ENCODE peak calls at places on chromosome 12, in five cellular contexts. One of them, this sample, is unnamed.
A peak's percentile ranks its signal among the peaks of the same experiment; 100 is the strongest.

GRCh38 chr12:111196532-111196931 is 172.4 kb downstream of the PHETA1 start:
- DNase-seq in MCF 10A: no peak
- DNase-seq in tibial nerve: peak; percentile 20
- DNase-seq in AG10803: no peak
- DNase-seq in A549: no peak
- DNase-seq in this sample: no peak

GRCh38 chr12:132597333-132598283 is 12.8 kb downstream of the LRCOL1 start:
- DNase-seq in MCF 10A: no peak
- DNase-seq in tibial nerve: no peak
- DNase-seq in AG10803: peak; percentile 70
- DNase-seq in A549: peak; percentile 74
- DNase-seq in this sample: no peak

GRCh38 chr12:104490850-104491249 is 34.1 kb downstream of the CHST11 start:
- DNase-seq in MCF 10A: no peak
- DNase-seq in tibial nerve: no peak
- DNase-seq in AG10803: no peak
- DNase-seq in A549: no peak
- DNase-seq in this sample: no peak

GRCh38 chr12:66688836-66689439 is 10.1 kb upstream of the GRIP1 start:
- DNase-seq in MCF 10A: peak; percentile 66
- DNase-seq in tibial nerve: no peak
- DNase-seq in AG10803: peak; percentile 18
- DNase-seq in A549: peak; percentile 71
- DNase-seq in this sample: peak; percentile 58

GRCh38 chr12:58416211-58416610 is 474.8 kb downstream of the ATP23 start:
- DNase-seq in MCF 10A: peak; percentile 38
- DNase-seq in tibial nerve: no peak
- DNase-seq in AG10803: peak; percentile 94
- DNase-seq in A549: peak; percentile 57
- DNase-seq in this sample: peak; percentile 49

GRCh38 chr12:128966411-128966810 is 113.1 kb downstream of the GLT1D1 start:
- DNase-seq in MCF 10A: no peak
- DNase-seq in tibial nerve: no peak
- DNase-seq in AG10803: no peak
- DNase-seq in A549: no peak
- DNase-seq in this sample: no peak

GRCh38 chr12:31947971-31948370 is 11.2 kb upstream of the RESF1 start:
- DNase-seq in MCF 10A: no peak
- DNase-seq in tibial nerve: no peak
- DNase-seq in AG10803: no peak
- DNase-seq in A549: no peak
- DNase-seq in this sample: no peak

GRCh38 chr12:49274396-49275069 is 9.7 kb downstream of the TUBA1C start:
- DNase-seq in MCF 10A: no peak
- DNase-seq in tibial nerve: no peak
- DNase-seq in AG10803: no peak
- DNase-seq in A549: no peak
- DNase-seq in this sample: no peak

GRCh38 chr12:76554411-76555225 is 5.0 kb downstream of the OSBPL8 start:
- DNase-seq in MCF 10A: no peak
- DNase-seq in tibial nerve: no peak
- DNase-seq in AG10803: no peak
- DNase-seq in A549: no peak
- DNase-seq in this sample: no peak

GRCh38 chr12:132560421-132560830 is 50.0 kb downstream of the LRCOL1 start:
- DNase-seq in MCF 10A: no peak
- DNase-seq in tibial nerve: no peak
- DNase-seq in AG10803: no peak
- DNase-seq in A549: peak; percentile 39
- DNase-seq in this sample: no peak

GRCh38 chr12:95694148-95694547 is 96.4 kb downstream of the NTN4 start:
- DNase-seq in MCF 10A: no peak
- DNase-seq in tibial nerve: no peak
- DNase-seq in AG10803: no peak
- DNase-seq in A549: no peak
- DNase-seq in this sample: peak; percentile 5

GRCh38 chr12:27396416-27396815 is 50.1 kb upstream of the SMCO2 start:
- DNase-seq in MCF 10A: no peak
- DNase-seq in tibial nerve: no peak
- DNase-seq in AG10803: no peak
- DNase-seq in A549: no peak
- DNase-seq in this sample: no peak

GRCh38 chr12:113424915-113425823 is 3.0 kb downstream of the SDSL start:
- DNase-seq in MCF 10A: peak; percentile 54
- DNase-seq in tibial nerve: peak; percentile 56
- DNase-seq in AG10803: peak; percentile 57
- DNase-seq in A549: peak; percentile 76
- DNase-seq in this sample: peak; percentile 18

GRCh38 chr12:49889361-49890095 is 14.2 kb downstream of the FAIM2 start:
- DNase-seq in MCF 10A: no peak
- DNase-seq in tibial nerve: no peak
- DNase-seq in AG10803: no peak
- DNase-seq in A549: no peak
- DNase-seq in this sample: no peak

GRCh38 chr12:84497819-84498218 is 414.8 kb downstream of the SLC6A15 start:
- DNase-seq in MCF 10A: peak; percentile 46
- DNase-seq in tibial nerve: no peak
- DNase-seq in AG10803: no peak
- DNase-seq in A549: peak; percentile 35
- DNase-seq in this sample: no peak

GRCh38 chr12:11517080-11517479 is 121.7 kb upstream of the PRB2 start:
- DNase-seq in MCF 10A: no peak
- DNase-seq in tibial nerve: no peak
- DNase-seq in AG10803: no peak
- DNase-seq in A549: no peak
- DNase-seq in this sample: no peak

GRCh38 chr12:96448287-96448686 is 41.1 kb upstream of the CFAP54 start:
- DNase-seq in MCF 10A: peak; percentile 30
- DNase-seq in tibial nerve: no peak
- DNase-seq in AG10803: no peak
- DNase-seq in A549: no peak
- DNase-seq in this sample: peak; percentile 89

GRCh38 chr12:127401005-127401404 is 866.0 kb upstream of the TMEM132C start:
- DNase-seq in MCF 10A: no peak
- DNase-seq in tibial nerve: no peak
- DNase-seq in AG10803: peak; percentile 57
- DNase-seq in A549: no peak
- DNase-seq in this sample: no peak

GRCh38 chr12:14403711-14404164 is 38.3 kb downstream of the ATF7IP start:
- DNase-seq in MCF 10A: peak; percentile 69
- DNase-seq in tibial nerve: no peak
- DNase-seq in AG10803: peak; percentile 80
- DNase-seq in A549: peak; percentile 30
- DNase-seq in this sample: peak; percentile 61

GRCh38 chr12:106736051-106736957 is 38.2 kb upstream of the RIC8B start:
- DNase-seq in MCF 10A: no peak
- DNase-seq in tibial nerve: no peak
- DNase-seq in AG10803: no peak
- DNase-seq in A549: peak; percentile 58
- DNase-seq in this sample: peak; percentile 7

GRCh38 chr12:55974308-55974724 is 438 bp downstream of the RAB5B start:
- DNase-seq in MCF 10A: peak; percentile 47
- DNase-seq in tibial nerve: no peak
- DNase-seq in AG10803: peak; percentile 45
- DNase-seq in A549: peak; percentile 56
- DNase-seq in this sample: peak; percentile 43

GRCh38 chr12:111268738-111269572 is 99.9 kb downstream of the PHETA1 start:
- DNase-seq in MCF 10A: peak; percentile 14
- DNase-seq in tibial nerve: no peak
- DNase-seq in AG10803: no peak
- DNase-seq in A549: no peak
- DNase-seq in this sample: no peak

GRCh38 chr12:104410786-104411185 is 46.0 kb upstream of the CHST11 start:
- DNase-seq in MCF 10A: no peak
- DNase-seq in tibial nerve: no peak
- DNase-seq in AG10803: peak; percentile 15
- DNase-seq in A549: no peak
- DNase-seq in this sample: peak; percentile 29

GRCh38 chr12:75720807-75721206 is 209.4 kb upstream of the KRR1 start:
- DNase-seq in MCF 10A: peak; percentile 94
- DNase-seq in tibial nerve: no peak
- DNase-seq in AG10803: no peak
- DNase-seq in A549: no peak
- DNase-seq in this sample: peak; percentile 90

GRCh38 chr12:122028165-122028591 is 6.5 kb downstream of the BCL7A start:
- DNase-seq in MCF 10A: peak; percentile 46
- DNase-seq in tibial nerve: no peak
- DNase-seq in AG10803: no peak
- DNase-seq in A549: no peak
- DNase-seq in this sample: peak; percentile 63

GRCh38 chr12:53737951-53738833 is 10.9 kb upstream of the CALCOCO1 start:
- DNase-seq in MCF 10A: no peak
- DNase-seq in tibial nerve: no peak
- DNase-seq in AG10803: no peak
- DNase-seq in A549: no peak
- DNase-seq in this sample: no peak

GRCh38 chr12:8681129-8681902 is 16.5 kb upstream of the RIMKLB start:
- DNase-seq in MCF 10A: peak; percentile 79
- DNase-seq in tibial nerve: no peak
- DNase-seq in AG10803: peak; percentile 23
- DNase-seq in A549: peak; percentile 52
- DNase-seq in this sample: peak; percentile 97

GRCh38 chr12:76864791-76865400 is 13.9 kb downstream of the CSRP2 start:
- DNase-seq in MCF 10A: no peak
- DNase-seq in tibial nerve: no peak
- DNase-seq in AG10803: no peak
- DNase-seq in A549: no peak
- DNase-seq in this sample: no peak

GRCh38 chr12:84131076-84131475 is 781.5 kb downstream of the SLC6A15 start:
- DNase-seq in MCF 10A: peak; percentile 40
- DNase-seq in tibial nerve: no peak
- DNase-seq in AG10803: peak; percentile 60
- DNase-seq in A549: peak; percentile 14
- DNase-seq in this sample: peak; percentile 69

GRCh38 chr12:92438641-92439396 is 264.0 kb upstream of the PLEKHG7 start:
- DNase-seq in MCF 10A: peak; percentile 28
- DNase-seq in tibial nerve: no peak
- DNase-seq in AG10803: peak; percentile 40
- DNase-seq in A549: no peak
- DNase-seq in this sample: no peak

GRCh38 chr12:3357950-3358525 is 133.0 kb upstream of the PRMT8 start:
- DNase-seq in MCF 10A: no peak
- DNase-seq in tibial nerve: no peak
- DNase-seq in AG10803: no peak
- DNase-seq in A549: no peak
- DNase-seq in this sample: no peak

DNA sequence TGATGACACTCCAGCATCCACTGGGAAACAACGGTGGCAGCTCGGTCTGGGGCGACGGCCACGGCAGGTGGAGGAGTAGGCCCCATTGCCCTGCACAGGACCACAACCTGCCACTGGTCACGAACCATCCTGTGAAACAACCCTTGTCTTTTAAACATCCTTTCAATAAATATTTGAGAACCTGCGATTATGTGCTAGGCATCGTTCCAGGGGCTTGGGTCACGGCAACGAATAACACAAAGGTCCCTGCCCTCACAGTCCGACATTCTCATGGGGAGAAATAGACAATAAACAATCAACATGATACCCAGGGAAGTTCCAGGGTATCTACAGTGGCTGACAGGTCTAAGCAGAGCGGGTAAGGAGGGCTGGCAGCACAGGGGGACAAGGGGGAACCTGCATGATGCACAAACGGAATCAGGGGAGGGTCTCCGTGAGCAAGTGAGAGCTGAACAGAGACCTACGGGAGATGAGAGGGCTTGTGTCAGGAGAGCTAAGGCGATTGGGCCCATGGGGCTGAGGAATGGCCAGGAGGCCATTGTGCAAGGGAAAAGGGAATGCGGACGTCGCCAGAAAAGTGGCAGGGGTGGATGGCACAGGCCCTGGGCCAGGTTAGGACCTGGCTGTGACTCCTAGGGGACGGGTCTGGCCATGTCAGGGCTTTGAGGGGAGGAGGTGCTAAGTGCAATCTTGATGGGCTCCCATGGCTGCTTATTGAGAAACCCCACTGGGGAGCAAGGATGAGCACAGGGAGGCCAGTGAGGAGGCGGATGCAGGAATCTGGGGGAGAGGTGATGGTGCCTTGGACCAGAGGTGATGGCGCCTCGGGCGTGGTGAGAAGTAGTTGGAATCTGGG is 9.7 kb downstream of the SCARB1 start:
- DNase-seq in MCF 10A: no peak
- DNase-seq in tibial nerve: no peak
- DNase-seq in AG10803: no peak
- DNase-seq in A549: no peak
- DNase-seq in this sample: no peak
- TF ChIP-seq CTCF in MCF 10A: no peak
- TF ChIP-seq CTCF in tibial nerve: no peak
- TF ChIP-seq CTCF in AG10803: no peak
- TF ChIP-seq CTCF in A549: no peak
- TF ChIP-seq CTCF in this sample: no peak

GRCh38 chr12:1662761-1663439 is 28.0 kb upstream of the ADIPOR2 start:
- DNase-seq in MCF 10A: no peak
- DNase-seq in tibial nerve: no peak
- DNase-seq in AG10803: peak; percentile 37
- DNase-seq in A549: peak; percentile 91
- DNase-seq in this sample: peak; percentile 43
- TF ChIP-seq CTCF in MCF 10A: no peak
- TF ChIP-seq CTCF in tibial nerve: peak; percentile 29
- TF ChIP-seq CTCF in AG10803: peak; percentile 40
- TF ChIP-seq CTCF in A549: peak; percentile 57
- TF ChIP-seq CTCF in this sample: peak; percentile 76

DNA sequence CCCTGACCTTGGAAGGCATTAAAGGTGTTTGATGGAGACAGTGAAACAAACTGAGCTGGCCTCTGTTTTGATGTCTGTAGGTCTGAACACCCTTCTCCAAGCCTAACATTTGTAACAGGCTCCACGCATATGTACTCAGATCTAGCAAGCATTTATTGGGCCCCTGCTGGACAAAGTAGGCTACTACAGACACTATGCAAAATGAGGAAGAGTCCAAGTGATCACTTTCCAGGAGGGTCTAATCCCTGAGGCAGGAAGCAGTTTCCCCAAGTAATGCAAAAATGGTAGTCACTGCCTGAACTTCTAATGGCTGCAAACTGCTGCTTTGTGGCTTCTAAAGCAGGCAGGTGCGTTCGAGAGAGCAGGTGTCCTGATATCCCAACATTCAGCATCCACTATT is 405.8 kb downstream of the MED13L start:
- DNase-seq in MCF 10A: peak; percentile 55
- DNase-seq in tibial nerve: no peak
- DNase-seq in AG10803: peak; percentile 24
- DNase-seq in A549: peak; percentile 69
- DNase-seq in this sample: peak; percentile 7
- TF ChIP-seq CTCF in MCF 10A: peak; percentile 33
- TF ChIP-seq CTCF in tibial nerve: peak; percentile 17
- TF ChIP-seq CTCF in AG10803: peak; percentile 70
- TF ChIP-seq CTCF in A549: peak; percentile 43
- TF ChIP-seq CTCF in this sample: peak; percentile 51

DNA sequence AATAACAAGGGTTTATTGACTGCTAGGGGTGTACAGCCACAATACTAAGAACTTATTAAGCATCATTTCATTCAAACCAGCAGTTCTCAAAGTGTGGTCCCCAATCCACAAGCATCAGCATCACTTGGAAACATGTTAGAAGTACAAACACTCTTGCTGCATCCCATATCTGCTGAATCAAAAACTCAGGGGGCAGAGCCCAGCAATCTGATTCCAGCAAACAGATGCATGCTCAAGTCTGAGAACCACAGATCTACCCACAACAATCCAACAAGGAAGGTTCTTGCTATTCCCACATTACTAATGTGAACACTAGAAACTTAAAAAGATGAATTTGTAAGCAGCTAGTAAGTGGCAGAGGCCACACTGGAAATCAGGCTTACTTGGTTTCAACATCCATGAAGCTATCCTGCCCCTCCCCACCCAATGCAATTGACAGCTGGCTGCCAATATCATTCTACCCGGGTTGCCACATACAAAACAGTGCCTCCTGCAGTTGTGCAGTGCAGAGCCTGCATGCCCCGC is 6.2 kb downstream of the KRT77 start:
- DNase-seq in MCF 10A: no peak
- DNase-seq in tibial nerve: no peak
- DNase-seq in AG10803: no peak
- DNase-seq in A549: no peak
- DNase-seq in this sample: no peak
- TF ChIP-seq CTCF in MCF 10A: no peak
- TF ChIP-seq CTCF in tibial nerve: no peak
- TF ChIP-seq CTCF in AG10803: no peak
- TF ChIP-seq CTCF in A549: no peak
- TF ChIP-seq CTCF in this sample: no peak

This sample was measured in bronchial epithelial cell.